ENCODE peak calls at places on chromosome 14, in seven cellular contexts. D, V, L, N, X, R and P are unnamed samples.

GRCh38 chr14:100076630-100077029 is 11.4 kb downstream of the EVL start:
- DNase-seq in R (peak; percentile 35), D (peak; percentile 28), N (no peak), V (no peak), X (no peak), L (peak; percentile 39), P (no peak)

GRCh38 chr14:68964300-68965093 is 14.6 kb downstream of the ACTN1 start:
- DNase-seq in V (no peak), X (no peak), R (no peak), N (no peak), D (no peak), L (no peak), P (no peak)

GRCh38 chr14:91322623-91323022 is 78.1 kb upstream of the GPR68 start:
- DNase-seq in X (no peak), N (no peak), V (no peak), R (peak; percentile 31), D (no peak), L (no peak), P (no peak)

GRCh38 chr14:54627718-54628345 is 60.9 kb downstream of the SAMD4A start:
- DNase-seq in D (peak; percentile 57), N (peak; percentile 45), L (peak; percentile 51), R (peak; percentile 81), V (no peak), X (no peak), P (no peak)

GRCh38 chr14:61860294-61860918 is 98.2 kb downstream of the SNAPC1 start:
- DNase-seq in R (peak; percentile 46), V (no peak), X (no peak), L (peak; percentile 35), D (peak; percentile 54), N (no peak), P (peak; percentile 36)

GRCh38 chr14:76705214-76705613 is 56.1 kb upstream of the VASH1 start:
- DNase-seq in D (no peak), X (no peak), V (no peak), L (no peak), N (no peak), R (no peak), P (no peak)

GRCh38 chr14:22614240-22614799 is 16.2 kb downstream of the ABHD4 start:
- DNase-seq in L (peak; percentile 97), X (no peak), R (peak; percentile 96), D (peak; percentile 99), N (peak; percentile 52), V (peak; percentile 40), P (peak; percentile 95)

GRCh38 chr14:95763875-95764274 is 50.0 kb upstream of the TCL1A start:
- DNase-seq in D (no peak), X (no peak), V (no peak), N (no peak), R (no peak), L (no peak), P (no peak)

GRCh38 chr14:20743556-20743955 is 2.1 kb upstream of the EDDM3A start:
- DNase-seq in N (no peak), V (no peak), D (no peak), X (no peak), L (no peak), R (no peak), P (no peak)

GRCh38 chr14:64939817-64940190 is 2.7 kb downstream of the GPX2 start:
- DNase-seq in L (no peak), X (no peak), D (no peak), N (no peak), V (no peak), R (no peak), P (no peak)

GRCh38 chr14:90556050-90556477 is 159.2 kb downstream of the CALM1 start:
- DNase-seq in V (peak; percentile 78), D (peak; percentile 17), R (no peak), X (peak; percentile 44), L (no peak), N (no peak), P (no peak)

GRCh38 chr14:101250336-101250947 is 310.9 kb upstream of the DIO3 start:
- DNase-seq in N (peak; percentile 32), R (no peak), L (no peak), X (no peak), D (no peak), V (no peak), P (no peak)

GRCh38 chr14:104634031-104634760 is 29.6 kb upstream of the TMEM179 start:
- DNase-seq in D (no peak), V (no peak), L (no peak), R (no peak), N (no peak), X (no peak), P (no peak)

GRCh38 chr14:34479694-34480093 is 17.7 kb upstream of the SPTSSA start:
- DNase-seq in X (no peak), V (no peak), N (no peak), L (no peak), R (no peak), D (no peak), P (no peak)

GRCh38 chr14:65604535-65604934 is 192.0 kb downstream of the FUT8 start:
- DNase-seq in X (no peak), L (no peak), N (no peak), R (no peak), V (no peak), D (no peak), P (no peak)

GRCh38 chr14:92690171-92691011 is 58.0 kb downstream of the LGMN start:
- DNase-seq in X (peak; percentile 78), R (peak; percentile 63), N (no peak), L (peak; percentile 46), V (no peak), D (peak; percentile 72), P (peak; percentile 25)

GRCh38 chr14:98564541-98564940 is 707.5 kb downstream of the BCL11B start:
- DNase-seq in V (no peak), X (no peak), D (no peak), R (no peak), L (no peak), N (no peak), P (no peak)

GRCh38 chr14:94040247-94040646 is 14.1 kb downstream of the OTUB2 start:
- DNase-seq in X (no peak), D (no peak), L (no peak), V (no peak), N (no peak), R (no peak), P (no peak)

GRCh38 chr14:69773571-69774276 is 6.8 kb downstream of the SRSF5 start:
- DNase-seq in V (peak; percentile 28), L (no peak), N (no peak), R (no peak), D (no peak), X (no peak), P (no peak)

GRCh38 chr14:60310086-60310684 is 61.2 kb downstream of the PPM1A start:
- DNase-seq in D (no peak), X (no peak), N (no peak), R (no peak), V (no peak), L (no peak), P (no peak)